ENCODE peak calls at places on chromosomes 6 and 20, in nine cellular contexts. One of them, this sample, is unnamed.

GRCh38 chr6:66628917-66629316 is 921.9 kb upstream of the EYS start:
- DNase-seq in progenitor cell of endocrine pancreas: no peak
- DNase-seq in NCI-H1930: no peak
- DNase-seq in left ventricle myocardium inferior: no peak
- DNase-seq in iris pigment epithelial cell: peak
- DNase-seq in upper lobe of left lung: no peak
- DNase-seq in RPMI7951: no peak
- DNase-seq in osteocyte: no peak
- DNase-seq in RWPE1: no peak
- DNase-seq in this sample: no peak

GRCh38 chr20:59568509-59569024 is 35.8 kb upstream of the PHACTR3 start:
- DNase-seq in osteocyte: no peak
- DNase-seq in progenitor cell of endocrine pancreas: no peak
- DNase-seq in RPMI7951: no peak
- DNase-seq in RWPE1: no peak
- DNase-seq in iris pigment epithelial cell: no peak
- DNase-seq in upper lobe of left lung: no peak
- DNase-seq in left ventricle myocardium inferior: no peak
- DNase-seq in NCI-H1930: no peak
- DNase-seq in this sample: no peak

GRCh38 chr6:54291146-54291545 is 17.1 kb upstream of the TINAG start:
- DNase-seq in iris pigment epithelial cell: peak
- DNase-seq in RPMI7951: peak
- DNase-seq in osteocyte: no peak
- DNase-seq in NCI-H1930: no peak
- DNase-seq in progenitor cell of endocrine pancreas: no peak
- DNase-seq in RWPE1: peak
- DNase-seq in upper lobe of left lung: no peak
- DNase-seq in left ventricle myocardium inferior: no peak
- DNase-seq in this sample: no peak

GRCh38 chr6:99588618-99589289 is 17.9 kb upstream of the PRDM13 start:
- DNase-seq in progenitor cell of endocrine pancreas: no peak
- DNase-seq in NCI-H1930: peak
- DNase-seq in left ventricle myocardium inferior: peak
- DNase-seq in RPMI7951: peak
- DNase-seq in osteocyte: peak
- DNase-seq in upper lobe of left lung: peak
- DNase-seq in iris pigment epithelial cell: peak
- DNase-seq in RWPE1: peak
- DNase-seq in this sample: no peak

GRCh38 chr6:5149891-5150290 is 64.8 kb downstream of the PPP1R3G start:
- DNase-seq in RWPE1: no peak
- DNase-seq in progenitor cell of endocrine pancreas: no peak
- DNase-seq in osteocyte: no peak
- DNase-seq in left ventricle myocardium inferior: no peak
- DNase-seq in NCI-H1930: no peak
- DNase-seq in iris pigment epithelial cell: no peak
- DNase-seq in upper lobe of left lung: no peak
- DNase-seq in RPMI7951: no peak
- DNase-seq in this sample: no peak

GRCh38 chr6:46105568-46105967 is 24.2 kb upstream of the ENPP4 start:
- DNase-seq in progenitor cell of endocrine pancreas: no peak
- DNase-seq in osteocyte: no peak
- DNase-seq in RWPE1: no peak
- DNase-seq in upper lobe of left lung: no peak
- DNase-seq in iris pigment epithelial cell: no peak
- DNase-seq in left ventricle myocardium inferior: no peak
- DNase-seq in NCI-H1930: no peak
- DNase-seq in RPMI7951: no peak
- DNase-seq in this sample: no peak

GRCh38 chr6:551405-551804 is 105.5 kb downstream of the HUS1B start:
- DNase-seq in RPMI7951: peak
- DNase-seq in upper lobe of left lung: no peak
- DNase-seq in left ventricle myocardium inferior: no peak
- DNase-seq in iris pigment epithelial cell: peak
- DNase-seq in RWPE1: peak
- DNase-seq in osteocyte: no peak
- DNase-seq in progenitor cell of endocrine pancreas: no peak
- DNase-seq in NCI-H1930: no peak
- DNase-seq in this sample: no peak

GRCh38 chr20:51961964-51962761 is 159.8 kb upstream of the SALL4 start:
- DNase-seq in upper lobe of left lung: no peak
- DNase-seq in RPMI7951: no peak
- DNase-seq in RWPE1: no peak
- DNase-seq in iris pigment epithelial cell: no peak
- DNase-seq in NCI-H1930: peak
- DNase-seq in progenitor cell of endocrine pancreas: no peak
- DNase-seq in osteocyte: no peak
- DNase-seq in left ventricle myocardium inferior: no peak
- DNase-seq in this sample: no peak

GRCh38 chr6:130779658-130780033 is 47.6 kb upstream of the SMLR1 start:
- DNase-seq in iris pigment epithelial cell: no peak
- DNase-seq in RPMI7951: no peak
- DNase-seq in progenitor cell of endocrine pancreas: no peak
- DNase-seq in upper lobe of left lung: no peak
- DNase-seq in left ventricle myocardium inferior: no peak
- DNase-seq in NCI-H1930: no peak
- DNase-seq in RWPE1: no peak
- DNase-seq in osteocyte: no peak
- DNase-seq in this sample: no peak

GRCh38 chr6:81570673-81571072 is 181.8 kb downstream of the TENT5A start:
- DNase-seq in RWPE1: no peak
- DNase-seq in iris pigment epithelial cell: no peak
- DNase-seq in NCI-H1930: no peak
- DNase-seq in left ventricle myocardium inferior: no peak
- DNase-seq in upper lobe of left lung: no peak
- DNase-seq in RPMI7951: no peak
- DNase-seq in osteocyte: no peak
- DNase-seq in progenitor cell of endocrine pancreas: no peak
- DNase-seq in this sample: no peak

GRCh38 chr6:41964201-41964887 is 22.7 kb upstream of the CCND3 start:
- DNase-seq in NCI-H1930: no peak
- DNase-seq in iris pigment epithelial cell: no peak
- DNase-seq in osteocyte: no peak
- DNase-seq in RPMI7951: no peak
- DNase-seq in upper lobe of left lung: peak
- DNase-seq in left ventricle myocardium inferior: no peak
- DNase-seq in RWPE1: no peak
- DNase-seq in progenitor cell of endocrine pancreas: no peak
- DNase-seq in this sample: no peak

GRCh38 chr6:130432838-130433237 is 67.0 kb downstream of the TMEM200A start:
- DNase-seq in RWPE1: no peak
- DNase-seq in upper lobe of left lung: no peak
- DNase-seq in progenitor cell of endocrine pancreas: no peak
- DNase-seq in osteocyte: no peak
- DNase-seq in RPMI7951: no peak
- DNase-seq in left ventricle myocardium inferior: no peak
- DNase-seq in NCI-H1930: no peak
- DNase-seq in iris pigment epithelial cell: no peak
- DNase-seq in this sample: no peak

GRCh38 chr6:106974337-106974998 is at the start of gene CD24:
- DNase-seq in left ventricle myocardium inferior: no peak
- DNase-seq in RPMI7951: no peak
- DNase-seq in iris pigment epithelial cell: no peak
- DNase-seq in progenitor cell of endocrine pancreas: peak
- DNase-seq in upper lobe of left lung: peak
- DNase-seq in RWPE1: peak
- DNase-seq in osteocyte: no peak
- DNase-seq in NCI-H1930: peak
- DNase-seq in this sample: no peak

This sample was measured in stimulated activated CD8-positive, alpha-beta memory T cell treated with anti-CD3 and anti-CD28 coated beads, Interleukin-15, amount 100 ng/mL, for 1 hour.